ENCODE peak calls at places on chromosomes 1 and 21, in ten cellular contexts. X, T, Y, A, W, D, K, E, M and V are unnamed samples.

GRCh38 chr1:89041055-89041707 is 18.5 kb upstream of the GBP3 start:
- DNase-seq in X (no peak), T (no peak), Y (peak; percentile 78), A (no peak), W (peak; percentile 85), D (peak; percentile 82), K (peak; percentile 87), E (no peak), M (no peak), V (no peak)

GRCh38 chr21:19999369-20000272 is 998.6 kb upstream of the NCAM2 start:
- DNase-seq in X (no peak), T (no peak), Y (no peak), A (no peak), W (no peak), D (no peak), K (no peak), E (no peak), M (no peak), V (no peak)

GRCh38 chr1:181910905-181911304 is 150.6 kb downstream of the ZNF648 start:
- DNase-seq in X (no peak), T (no peak), Y (no peak), A (no peak), W (no peak), D (no peak), K (no peak), E (no peak), M (no peak), V (no peak)

GRCh38 chr1:11729498-11730428 is 6.2 kb upstream of the AGTRAP start:
- DNase-seq in X (peak; percentile 48), T (peak; percentile 31), Y (no peak), A (peak; percentile 81), W (no peak), D (no peak), K (no peak), E (no peak), M (no peak), V (no peak)

GRCh38 chr1:221813887-221814286 is 72.0 kb upstream of the DUSP10 start:
- DNase-seq in X (no peak), T (no peak), Y (no peak), A (no peak), W (peak; percentile 28), D (no peak), K (peak; percentile 17), E (no peak), M (no peak), V (no peak)

GRCh38 chr1:218034464-218034863 is 250.6 kb upstream of the RRP15 start:
- DNase-seq in X (no peak), T (no peak), Y (no peak), A (no peak), W (no peak), D (no peak), K (no peak), E (no peak), M (no peak), V (no peak)

GRCh38 chr1:206466840-206467649 is 3.2 kb upstream of the IKBKE start:
- DNase-seq in X (no peak), T (no peak), Y (no peak), A (peak; percentile 77), W (no peak), D (no peak), K (no peak), E (no peak), M (no peak), V (no peak)

GRCh38 chr1:185017338-185017737 is 28.0 kb upstream of the RNF2 start:
- DNase-seq in X (no peak), T (no peak), Y (no peak), A (no peak), W (peak; percentile 90), D (peak; percentile 91), K (peak; percentile 92), E (peak; percentile 61), M (peak; percentile 37), V (no peak)

GRCh38 chr1:14259191-14259757 is 339.2 kb upstream of the KAZN start:
- DNase-seq in X (peak; percentile 87), T (peak; percentile 68), Y (no peak), A (no peak), W (no peak), D (peak; percentile 83), K (peak; percentile 44), E (no peak), M (no peak), V (no peak)

GRCh38 chr1:15304708-15305326 is 57.8 kb downstream of the FHAD1 start:
- DNase-seq in X (peak; percentile 50), T (peak; percentile 35), Y (peak; percentile 38), A (peak; percentile 86), W (no peak), D (peak; percentile 44), K (peak; percentile 57), E (no peak), M (peak; percentile 35), V (no peak)

GRCh38 chr1:14778882-14779594 is 180.6 kb downstream of the KAZN start:
- DNase-seq in X (no peak), T (no peak), Y (no peak), A (no peak), W (no peak), D (peak; percentile 31), K (peak; percentile 48), E (no peak), M (peak; percentile 25), V (no peak)

GRCh38 chr1:15033264-15033663 is 120.3 kb upstream of the TMEM51 start:
- DNase-seq in X (no peak), T (no peak), Y (no peak), A (no peak), W (peak; percentile 71), D (peak; percentile 70), K (peak; percentile 68), E (peak; percentile 73), M (no peak), V (no peak)

GRCh38 chr1:158113759-158114127 is 67.0 kb upstream of the CD1D start:
- DNase-seq in X (no peak), T (no peak), Y (no peak), A (no peak), W (no peak), D (no peak), K (no peak), E (no peak), M (no peak), V (no peak)
- TF ChIP-seq CTCF in X (no peak), T (no peak), Y (no peak), A (no peak), W (peak; percentile 1), D (no peak), K (no peak), E (no peak), M (no peak), V (peak; percentile 44)

GRCh38 chr21:46633561-46633960 is 1.9 kb upstream of the PRMT2 start:
- DNase-seq in X (no peak), T (no peak), Y (no peak), A (no peak), W (no peak), D (no peak), K (no peak), E (no peak), M (no peak), V (no peak)

GRCh38 chr21:46636181-46636512 is 673 bp downstream of the PRMT2 start:
- DNase-seq in X (no peak), T (no peak), Y (no peak), A (no peak), W (no peak), D (no peak), K (no peak), E (no peak), M (no peak), V (no peak)

GRCh38 chr21:46635324-46636180 is at the start of gene PRMT2:
- DNase-seq in X (peak; percentile 94), T (peak; percentile 97), Y (peak; percentile 98), A (peak; percentile 99), W (peak; percentile 81), D (peak; percentile 98), K (peak; percentile 98), E (peak; percentile 95), M (peak; percentile 97), V (peak; percentile 98)

GRCh38 chr21:46634427-46634826 is 1.0 kb upstream of the PRMT2 start:
- DNase-seq in X (no peak), T (no peak), Y (no peak), A (no peak), W (no peak), D (no peak), K (no peak), E (no peak), M (peak; percentile 1), V (no peak)

GRCh38 chr21:46634966-46635323 is 529 bp upstream of the PRMT2 start:
- DNase-seq in X (peak; percentile 67), T (peak; percentile 65), Y (no peak), A (no peak), W (peak; percentile 83), D (peak; percentile 93), K (peak; percentile 92), E (peak; percentile 70), M (no peak), V (no peak)
- TF ChIP-seq CTCF in X (no peak), T (peak; percentile 16), Y (no peak), A (peak; percentile 12), W (no peak), D (peak; percentile 27), K (peak; percentile 48), E (peak; percentile 22), M (no peak), V (peak; percentile 68)

GRCh38 chr1:64242895-64243756 is 39.7 kb downstream of the UBE2U start:
- DNase-seq in X (no peak), T (no peak), Y (no peak), A (no peak), W (no peak), D (peak; percentile 80), K (peak; percentile 79), E (no peak), M (no peak), V (no peak)
- TF ChIP-seq CTCF in X (peak; percentile 84), T (peak; percentile 34), Y (no peak), A (peak; percentile 53), W (peak; percentile 42), D (no peak), K (peak; percentile 50), E (peak; percentile 49), M (peak; percentile 85), V (peak; percentile 96)

GRCh38 chr1:171715813-171716251 is 26.0 kb downstream of the VAMP4 start:
- DNase-seq in X (no peak), T (no peak), Y (no peak), A (no peak), W (no peak), D (peak; percentile 38), K (peak; percentile 47), E (no peak), M (no peak), V (no peak)
- TF ChIP-seq CTCF in X (peak; percentile 69), T (peak; percentile 29), Y (peak; percentile 30), A (peak; percentile 16), W (peak; percentile 44), D (no peak), K (peak; percentile 53), E (peak; percentile 50), M (peak; percentile 69), V (peak; percentile 83)